ENCODE peak calls at places on chromosomes 2 and 18, in nine cellular contexts. F is transverse colon, M is HepG2, I is stomach, G is sigmoid colon, S is A549, C is tibial nerve, Q is K562, T is SK-N-SH. O is an unnamed sample.

GRCh38 chr2:70767094-70767698 is 804 bp downstream of the ADD2 start:
- DNase-seq in F (no peak), M (no peak), I (no peak), G (no peak), S (peak), C (no peak), Q (peak), T (peak), O (no peak)

GRCh38 chr18:59376351-59376935 is 17.4 kb upstream of the LMAN1 start:
- DNase-seq in F (no peak), M (no peak), I (no peak), G (no peak), S (no peak), C (no peak), Q (no peak), T (no peak), O (no peak)

GRCh38 chr2:108570416-108570815 is 36.1 kb downstream of the LIMS1 start:
- DNase-seq in F (no peak), M (no peak), I (no peak), G (no peak), S (peak), C (no peak), Q (peak), T (no peak), O (peak)

GRCh38 chr18:74281011-74281638 is 10.6 kb downstream of the CYB5A start:
- DNase-seq in F (no peak), M (no peak), I (no peak), G (no peak), S (no peak), C (no peak), Q (no peak), T (no peak), O (no peak)

GRCh38 chr18:43978174-43978573 is 700.9 kb upstream of the SYT4 start:
- DNase-seq in F (no peak), M (no peak), I (no peak), G (no peak), S (no peak), C (no peak), Q (no peak), T (no peak), O (no peak)

GRCh38 chr18:79987566-79987965 is 797 bp downstream of the TXNL4A start:
- DNase-seq in F (no peak), M (no peak), I (no peak), G (no peak), S (no peak), C (no peak), Q (no peak), T (no peak), O (no peak)

GRCh38 chr2:159042115-159042850 is 73.8 kb downstream of the TANC1 start:
- DNase-seq in F (no peak), M (no peak), I (peak), G (no peak), S (no peak), C (no peak), Q (no peak), T (no peak), O (no peak)

GRCh38 chr2:181170256-181170655 is 189.9 kb downstream of the UBE2E3 start:
- DNase-seq in F (no peak), M (no peak), I (no peak), G (no peak), S (no peak), C (no peak), Q (no peak), T (no peak), O (no peak)

GRCh38 chr18:75784413-75784812 is 356.9 kb upstream of the SMIM21 start:
- DNase-seq in F (no peak), M (no peak), I (no peak), G (no peak), S (no peak), C (no peak), Q (no peak), T (peak), O (no peak)

GRCh38 chr2:10284108-10284870 is 18.4 kb upstream of the HPCAL1 start:
- DNase-seq in F (no peak), M (no peak), I (no peak), G (peak), S (no peak), C (no peak), Q (no peak), T (peak), O (no peak)

GRCh38 chr18:31424383-31424988 is 23.1 kb upstream of the DSG3 start:
- DNase-seq in F (peak), M (peak), I (peak), G (no peak), S (peak), C (no peak), Q (peak), T (peak), O (no peak)

GRCh38 chr2:198807131-198807530 is 650.6 kb downstream of the SATB2 start:
- DNase-seq in F (no peak), M (no peak), I (no peak), G (no peak), S (no peak), C (no peak), Q (no peak), T (no peak), O (no peak)

GRCh38 chr2:1491751-1492150 is 78.5 kb downstream of the TPO start:
- DNase-seq in F (no peak), M (no peak), I (peak), G (peak), S (no peak), C (no peak), Q (no peak), T (no peak), O (no peak)

GRCh38 chr2:69517410-69517809 is 80.2 kb upstream of the NFU1 start:
- DNase-seq in F (no peak), M (no peak), I (no peak), G (no peak), S (no peak), C (no peak), Q (no peak), T (no peak), O (no peak)

GRCh38 chr2:55152475-55153422 is 79.3 kb downstream of the CLHC1 start:
- DNase-seq in F (no peak), M (no peak), I (no peak), G (no peak), S (no peak), C (no peak), Q (no peak), T (no peak), O (no peak)

GRCh38 chr2:69615969-69616368 is 27.6 kb downstream of the AAK1 start:
- DNase-seq in F (no peak), M (no peak), I (no peak), G (no peak), S (no peak), C (no peak), Q (no peak), T (no peak), O (no peak)

GRCh38 chr18:28002841-28003240 is 174.1 kb downstream of the CDH2 start:
- DNase-seq in F (no peak), M (no peak), I (no peak), G (no peak), S (no peak), C (no peak), Q (no peak), T (no peak), O (no peak)

GRCh38 chr2:201955702-201956141 is 77.9 kb upstream of the FZD7 start:
- DNase-seq in F (no peak), M (no peak), I (no peak), G (peak), S (no peak), C (peak), Q (no peak), T (no peak), O (peak)

GRCh38 chr2:108396845-108397244 is 19.1 kb downstream of the SULT1C4 start:
- DNase-seq in F (no peak), M (peak), I (no peak), G (no peak), S (peak), C (peak), Q (peak), T (no peak), O (no peak)

GRCh38 chr2:75327334-75327733 is 128.0 kb upstream of the TACR1 start:
- DNase-seq in F (no peak), M (no peak), I (no peak), G (no peak), S (no peak), C (no peak), Q (no peak), T (no peak), O (no peak)

GRCh38 chr18:77316013-77316412 is 66.4 kb downstream of the GALR1 start:
- DNase-seq in F (no peak), M (no peak), I (no peak), G (no peak), S (no peak), C (no peak), Q (no peak), T (no peak), O (no peak)

GRCh38 chr18:61824733-61825363 is 68.0 kb downstream of the RNF152 start:
- DNase-seq in F (no peak), M (no peak), I (no peak), G (no peak), S (no peak), C (no peak), Q (no peak), T (peak), O (no peak)

GRCh38 chr18:63480892-63481291 is 4.1 kb downstream of the SERPINB5 start:
- DNase-seq in F (no peak), M (no peak), I (no peak), G (no peak), S (no peak), C (no peak), Q (no peak), T (no peak), O (no peak)

GRCh38 chr18:49725809-49726514 is 87.4 kb downstream of the ACAA2 start:
- DNase-seq in F (peak), M (peak), I (no peak), G (peak), S (peak), C (peak), Q (peak), T (peak), O (peak)
- TF ChIP-seq CTCF in F (no peak), M (no peak), I (no peak), G (no peak), S (no peak), C (no peak), Q (no peak), T (peak), O (no peak)

GRCh38 chr2:64749446-64749845 is 95.7 kb upstream of the SERTAD2 start:
- DNase-seq in F (no peak), M (no peak), I (no peak), G (no peak), S (no peak), C (no peak), Q (no peak), T (no peak), O (no peak)

GRCh38 chr2:64750817-64751285 is 97.1 kb upstream of the SERTAD2 start:
- DNase-seq in F (peak), M (peak), I (peak), G (peak), S (peak), C (peak), Q (peak), T (no peak), O (peak)

GRCh38 chr2:64748147-64748546 is 94.4 kb upstream of the SERTAD2 start:
- DNase-seq in F (no peak), M (no peak), I (no peak), G (no peak), S (no peak), C (no peak), Q (no peak), T (no peak), O (no peak)

GRCh38 chr2:64750001-64750816 is 96.5 kb upstream of the SERTAD2 start:
- DNase-seq in F (peak), M (no peak), I (peak), G (peak), S (peak), C (peak), Q (peak), T (peak), O (peak)

GRCh38 chr2:64748561-64748960 is 94.8 kb upstream of the SERTAD2 start:
- DNase-seq in F (no peak), M (no peak), I (no peak), G (no peak), S (no peak), C (no peak), Q (no peak), T (no peak), O (no peak)
- TF ChIP-seq EP300 in F (no peak), M (no peak), I (no peak), G (no peak), S (no peak), C (no peak), Q (no peak), T (no peak), O (no peak)

GRCh38 chr2:183807870-183808269 is 683.6 kb downstream of the NUP35 start:
- DNase-seq in F (no peak), M (no peak), I (no peak), G (no peak), S (no peak), C (no peak), Q (no peak), T (no peak), O (no peak)

GRCh38 chr2:183809404-183809803 is 685.2 kb downstream of the NUP35 start:
- DNase-seq in F (no peak), M (no peak), I (no peak), G (no peak), S (no peak), C (no peak), Q (no peak), T (no peak), O (no peak)

GRCh38 chr2:183811281-183811680 is 687.0 kb downstream of the NUP35 start:
- DNase-seq in F (no peak), M (no peak), I (no peak), G (no peak), S (no peak), C (no peak), Q (no peak), T (no peak), O (no peak)

GRCh38 chr2:183812091-183812490 is 687.8 kb downstream of the NUP35 start:
- DNase-seq in F (no peak), M (no peak), I (no peak), G (no peak), S (no peak), C (no peak), Q (no peak), T (no peak), O (no peak)
- TF ChIP-seq CTCF in F (no peak), M (no peak), I (no peak), G (no peak), S (no peak), C (no peak), Q (no peak), T (no peak), O (no peak)

GRCh38 chr2:112644933-112645395 is 775 bp upstream of the SLC20A1 start:
- DNase-seq in F (no peak), M (no peak), I (no peak), G (no peak), S (no peak), C (no peak), Q (no peak), T (no peak), O (no peak)
- TF ChIP-seq EP300 in F (peak), M (no peak), I (no peak), G (peak), S (no peak), C (peak), Q (no peak), T (no peak), O (no peak)

GRCh38 chr2:12331698-12332097 is 385.0 kb upstream of the TRIB2 start:
- DNase-seq in F (no peak), M (no peak), I (no peak), G (no peak), S (no peak), C (no peak), Q (no peak), T (no peak), O (no peak)

GRCh38 chr2:12333293-12333692 is 383.4 kb upstream of the TRIB2 start:
- DNase-seq in F (no peak), M (no peak), I (no peak), G (no peak), S (no peak), C (no peak), Q (no peak), T (no peak), O (no peak)

GRCh38 chr2:12334289-12335003 is 382.3 kb upstream of the TRIB2 start:
- DNase-seq in F (no peak), M (no peak), I (no peak), G (no peak), S (no peak), C (no peak), Q (no peak), T (no peak), O (no peak)

GRCh38 chr2:12335185-12335584 is 381.6 kb upstream of the TRIB2 start:
- DNase-seq in F (no peak), M (no peak), I (no peak), G (no peak), S (no peak), C (no peak), Q (no peak), T (no peak), O (no peak)

DNA sequence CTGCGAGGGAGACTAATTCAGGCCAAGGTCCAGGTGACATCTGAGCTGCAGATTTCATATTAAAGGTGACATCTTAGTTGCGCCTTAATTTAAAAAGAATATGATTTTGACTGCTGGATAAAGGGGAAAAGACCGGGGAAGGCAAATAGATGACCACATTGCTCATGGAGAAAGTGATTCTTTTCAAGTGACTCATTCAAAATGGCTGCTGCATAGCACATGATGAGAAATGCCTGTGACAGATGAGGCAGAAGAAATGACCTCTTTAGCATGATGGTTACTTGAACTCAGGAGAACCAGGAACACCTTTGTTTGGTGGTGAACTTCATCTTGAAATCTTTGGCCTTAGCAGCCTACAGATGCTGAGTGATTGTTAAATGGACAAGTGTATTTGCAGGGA is 385.8 kb upstream of the TRIB2 start:
- DNase-seq in F (no peak), M (no peak), I (no peak), G (no peak), S (no peak), C (no peak), Q (no peak), T (no peak), O (no peak)
- TF ChIP-seq CTCF in F (no peak), M (no peak), I (no peak), G (no peak), S (no peak), C (no peak), Q (no peak), T (no peak), O (no peak)

GRCh38 chr2:30663321-30663720 is 143.9 kb downstream of the CAPN13 start:
- DNase-seq in F (no peak), M (no peak), I (no peak), G (peak), S (no peak), C (no peak), Q (no peak), T (no peak), O (no peak)

GRCh38 chr2:30665761-30666306 is 141.4 kb downstream of the CAPN13 start:
- DNase-seq in F (no peak), M (no peak), I (no peak), G (peak), S (no peak), C (no peak), Q (no peak), T (no peak), O (no peak)

GRCh38 chr2:30664761-30665358 is 142.4 kb downstream of the CAPN13 start:
- DNase-seq in F (no peak), M (peak), I (no peak), G (peak), S (peak), C (no peak), Q (peak), T (no peak), O (no peak)

GRCh38 chr2:30663806-30664205 is 143.4 kb downstream of the CAPN13 start:
- DNase-seq in F (no peak), M (no peak), I (no peak), G (no peak), S (no peak), C (no peak), Q (no peak), T (no peak), O (no peak)

GRCh38 chr2:30666307-30666874 is 140.9 kb downstream of the CAPN13 start:
- DNase-seq in F (no peak), M (peak), I (no peak), G (peak), S (peak), C (no peak), Q (peak), T (no peak), O (no peak)
- TF ChIP-seq EP300 in F (no peak), M (no peak), I (no peak), G (peak), S (peak), C (no peak), Q (peak), T (no peak), O (no peak)

DNA sequence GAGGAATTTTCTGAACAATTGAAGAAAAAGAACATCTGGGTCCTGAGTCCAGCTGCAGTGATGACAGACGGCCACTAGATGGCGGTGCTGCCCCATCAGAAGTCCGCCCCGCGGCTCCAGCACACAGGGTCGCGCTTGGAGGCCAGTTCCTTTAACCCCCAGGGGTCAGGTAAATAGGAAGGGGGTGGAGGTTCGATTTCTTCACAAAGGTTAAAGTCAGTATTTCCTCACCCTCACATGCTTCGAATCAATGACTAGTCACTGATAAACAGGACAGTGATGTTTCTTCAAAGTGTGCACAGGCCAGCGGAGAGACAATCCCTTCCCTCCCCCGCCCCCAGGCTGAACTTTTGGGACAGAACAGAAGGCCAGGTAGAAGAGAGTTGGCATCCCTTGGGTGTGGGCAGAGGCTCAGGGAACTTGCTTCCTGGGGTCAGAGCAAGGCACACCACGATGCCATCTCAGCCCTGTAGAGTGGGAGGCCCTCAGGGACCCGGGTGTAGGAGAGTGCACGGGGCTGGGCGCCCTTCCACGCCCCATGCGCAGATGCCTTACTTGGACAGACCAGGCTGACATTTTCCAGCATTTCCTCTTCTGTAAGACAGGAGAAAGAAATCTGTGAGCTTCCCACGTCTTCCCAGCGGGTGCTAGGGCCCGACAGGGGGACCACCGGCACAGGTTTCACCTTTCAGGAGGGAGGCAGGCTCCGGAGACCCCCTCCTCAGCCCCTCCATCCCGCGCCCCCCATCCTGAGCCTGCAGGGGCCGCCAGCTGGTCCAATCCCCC is 722 bp downstream of the APOB start:
- DNase-seq in F (peak), M (peak), I (peak), G (peak), S (peak), C (peak), Q (peak), T (peak), O (peak)
- TF ChIP-seq CTCF in F (peak), M (peak), I (peak), G (peak), S (peak), C (peak), Q (peak), T (peak), O (peak)

GRCh38 chr2:199973703-199974102 is 18.3 kb downstream of the MAIP1 start:
- DNase-seq in F (no peak), M (peak), I (no peak), G (no peak), S (peak), C (no peak), Q (peak), T (peak), O (no peak)
- TF ChIP-seq EP300 in F (no peak), M (no peak), I (no peak), G (no peak), S (no peak), C (no peak), Q (no peak), T (no peak), O (no peak)

DNA sequence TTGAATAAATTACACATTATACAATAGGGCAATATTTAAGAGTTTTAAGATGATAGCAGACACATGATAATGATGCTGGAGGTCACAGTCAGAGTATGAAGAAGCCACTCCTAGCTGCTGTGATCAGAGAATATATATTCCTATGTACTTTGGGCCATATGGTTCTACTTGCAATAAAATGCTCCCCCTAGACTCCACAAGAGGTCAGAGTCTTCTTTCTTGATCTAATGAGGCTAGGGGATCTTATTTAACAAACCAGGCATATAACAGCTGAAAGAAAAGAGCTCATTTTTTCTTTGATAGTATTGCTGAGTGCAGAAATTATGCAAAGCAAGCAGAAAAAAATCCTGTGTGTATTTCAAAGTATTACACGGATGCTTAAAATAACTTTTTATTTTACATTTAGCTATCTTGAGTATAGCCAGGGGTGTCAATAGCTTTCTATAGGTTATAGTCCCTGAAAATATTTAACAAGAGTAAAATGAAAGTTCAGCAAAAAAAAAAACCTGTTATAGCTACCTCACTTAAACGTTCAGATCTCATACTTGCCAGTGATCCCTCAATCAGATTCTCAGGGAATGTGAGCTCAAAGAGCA is 748.7 kb upstream of the CHAC2 start:
- DNase-seq in F (no peak), M (no peak), I (no peak), G (no peak), S (peak), C (no peak), Q (no peak), T (peak), O (no peak)
- TF ChIP-seq CTCF in F (no peak), M (peak), I (no peak), G (no peak), S (peak), C (no peak), Q (no peak), T (peak), O (no peak)